ENCODE peak calls at places on chromosomes 2 and 18, in eight cellular contexts. One of them, this sample, is unnamed.

GRCh38 chr2:27807476-27807875 is 36.0 kb downstream of the MRPL33 start:
- DNase-seq in pancreas: peak; percentile 62
- DNase-seq in effector memory CD8-positive, alpha-beta T cell: peak; percentile 3
- DNase-seq in neural crest cell: no peak
- DNase-seq in cardiac muscle cell: peak; percentile 58
- DNase-seq in CD4-positive, CD25-positive, alpha-beta regulatory T cell: no peak
- DNase-seq in activated CD4-positive, alpha-beta T cell treated with anti-CD3 and anti-CD28 coated beads, Interleukin-2, amount 10 ng/mL, durations not matched to agents 7 days and 5 days: peak; percentile 10
- DNase-seq in NCI-H1105 treated with DMSO at 0.1 percent for 48 hours: peak; percentile 0
- DNase-seq in this sample: peak; percentile 7

GRCh38 chr2:235679471-235679870 is 185.6 kb downstream of the AGAP1 start:
- DNase-seq in activated CD4-positive, alpha-beta T cell treated with anti-CD3 and anti-CD28 coated beads, Interleukin-2, amount 10 ng/mL, durations not matched to agents 7 days and 5 days: no peak
- DNase-seq in effector memory CD8-positive, alpha-beta T cell: no peak
- DNase-seq in cardiac muscle cell: no peak
- DNase-seq in pancreas: peak; percentile 19
- DNase-seq in neural crest cell: no peak
- DNase-seq in NCI-H1105 treated with DMSO at 0.1 percent for 48 hours: no peak
- DNase-seq in CD4-positive, CD25-positive, alpha-beta regulatory T cell: no peak
- DNase-seq in this sample: no peak

GRCh38 chr2:68352651-68353386 is 12.3 kb upstream of the PLEK start:
- DNase-seq in cardiac muscle cell: peak; percentile 26
- DNase-seq in activated CD4-positive, alpha-beta T cell treated with anti-CD3 and anti-CD28 coated beads, Interleukin-2, amount 10 ng/mL, durations not matched to agents 7 days and 5 days: no peak
- DNase-seq in pancreas: no peak
- DNase-seq in NCI-H1105 treated with DMSO at 0.1 percent for 48 hours: no peak
- DNase-seq in CD4-positive, CD25-positive, alpha-beta regulatory T cell: no peak
- DNase-seq in effector memory CD8-positive, alpha-beta T cell: no peak
- DNase-seq in neural crest cell: no peak
- DNase-seq in this sample: no peak

GRCh38 chr2:8500124-8501054 is 181.5 kb upstream of the ID2 start:
- DNase-seq in activated CD4-positive, alpha-beta T cell treated with anti-CD3 and anti-CD28 coated beads, Interleukin-2, amount 10 ng/mL, durations not matched to agents 7 days and 5 days: no peak
- DNase-seq in effector memory CD8-positive, alpha-beta T cell: no peak
- DNase-seq in CD4-positive, CD25-positive, alpha-beta regulatory T cell: no peak
- DNase-seq in cardiac muscle cell: peak; percentile 21
- DNase-seq in neural crest cell: no peak
- DNase-seq in pancreas: peak; percentile 14
- DNase-seq in NCI-H1105 treated with DMSO at 0.1 percent for 48 hours: no peak
- DNase-seq in this sample: no peak

GRCh38 chr2:458431-458827 is 170.5 kb upstream of the ALKAL2 start:
- DNase-seq in cardiac muscle cell: no peak
- DNase-seq in effector memory CD8-positive, alpha-beta T cell: no peak
- DNase-seq in neural crest cell: no peak
- DNase-seq in NCI-H1105 treated with DMSO at 0.1 percent for 48 hours: no peak
- DNase-seq in CD4-positive, CD25-positive, alpha-beta regulatory T cell: no peak
- DNase-seq in pancreas: no peak
- DNase-seq in activated CD4-positive, alpha-beta T cell treated with anti-CD3 and anti-CD28 coated beads, Interleukin-2, amount 10 ng/mL, durations not matched to agents 7 days and 5 days: no peak
- DNase-seq in this sample: no peak

GRCh38 chr2:197786010-197786877 is 1.1 kb upstream of the BOLL start:
- DNase-seq in activated CD4-positive, alpha-beta T cell treated with anti-CD3 and anti-CD28 coated beads, Interleukin-2, amount 10 ng/mL, durations not matched to agents 7 days and 5 days: peak; percentile 69
- DNase-seq in effector memory CD8-positive, alpha-beta T cell: peak; percentile 52
- DNase-seq in pancreas: peak; percentile 85
- DNase-seq in neural crest cell: peak; percentile 14
- DNase-seq in CD4-positive, CD25-positive, alpha-beta regulatory T cell: peak; percentile 35
- DNase-seq in NCI-H1105 treated with DMSO at 0.1 percent for 48 hours: no peak
- DNase-seq in cardiac muscle cell: no peak
- DNase-seq in this sample: no peak

GRCh38 chr2:30164131-30164925 is 17.5 kb downstream of the YPEL5 start:
- DNase-seq in activated CD4-positive, alpha-beta T cell treated with anti-CD3 and anti-CD28 coated beads, Interleukin-2, amount 10 ng/mL, durations not matched to agents 7 days and 5 days: no peak
- DNase-seq in NCI-H1105 treated with DMSO at 0.1 percent for 48 hours: no peak
- DNase-seq in effector memory CD8-positive, alpha-beta T cell: no peak
- DNase-seq in pancreas: no peak
- DNase-seq in cardiac muscle cell: no peak
- DNase-seq in neural crest cell: no peak
- DNase-seq in CD4-positive, CD25-positive, alpha-beta regulatory T cell: no peak
- DNase-seq in this sample: no peak

GRCh38 chr18:48488388-48488850 is 50.4 kb upstream of the CTIF start:
- DNase-seq in NCI-H1105 treated with DMSO at 0.1 percent for 48 hours: no peak
- DNase-seq in pancreas: peak; percentile 72
- DNase-seq in CD4-positive, CD25-positive, alpha-beta regulatory T cell: no peak
- DNase-seq in cardiac muscle cell: peak; percentile 98
- DNase-seq in activated CD4-positive, alpha-beta T cell treated with anti-CD3 and anti-CD28 coated beads, Interleukin-2, amount 10 ng/mL, durations not matched to agents 7 days and 5 days: no peak
- DNase-seq in effector memory CD8-positive, alpha-beta T cell: no peak
- DNase-seq in neural crest cell: no peak
- DNase-seq in this sample: no peak

GRCh38 chr2:70607121-70607551 is 53.5 kb upstream of the TGFA start:
- DNase-seq in NCI-H1105 treated with DMSO at 0.1 percent for 48 hours: no peak
- DNase-seq in CD4-positive, CD25-positive, alpha-beta regulatory T cell: no peak
- DNase-seq in pancreas: no peak
- DNase-seq in activated CD4-positive, alpha-beta T cell treated with anti-CD3 and anti-CD28 coated beads, Interleukin-2, amount 10 ng/mL, durations not matched to agents 7 days and 5 days: no peak
- DNase-seq in neural crest cell: no peak
- DNase-seq in effector memory CD8-positive, alpha-beta T cell: no peak
- DNase-seq in cardiac muscle cell: no peak
- DNase-seq in this sample: no peak

GRCh38 chr18:54766631-54767030 is 61.6 kb upstream of the RAB27B start:
- DNase-seq in pancreas: no peak
- DNase-seq in CD4-positive, CD25-positive, alpha-beta regulatory T cell: no peak
- DNase-seq in cardiac muscle cell: no peak
- DNase-seq in activated CD4-positive, alpha-beta T cell treated with anti-CD3 and anti-CD28 coated beads, Interleukin-2, amount 10 ng/mL, durations not matched to agents 7 days and 5 days: no peak
- DNase-seq in NCI-H1105 treated with DMSO at 0.1 percent for 48 hours: no peak
- DNase-seq in neural crest cell: no peak
- DNase-seq in effector memory CD8-positive, alpha-beta T cell: no peak
- DNase-seq in this sample: no peak

GRCh38 chr2:141611143-141611571 is 519.7 kb downstream of the LRP1B start:
- DNase-seq in NCI-H1105 treated with DMSO at 0.1 percent for 48 hours: no peak
- DNase-seq in neural crest cell: no peak
- DNase-seq in effector memory CD8-positive, alpha-beta T cell: no peak
- DNase-seq in CD4-positive, CD25-positive, alpha-beta regulatory T cell: no peak
- DNase-seq in cardiac muscle cell: peak; percentile 19
- DNase-seq in pancreas: no peak
- DNase-seq in activated CD4-positive, alpha-beta T cell treated with anti-CD3 and anti-CD28 coated beads, Interleukin-2, amount 10 ng/mL, durations not matched to agents 7 days and 5 days: no peak
- DNase-seq in this sample: no peak

GRCh38 chr2:9101763-9102425 is 98.4 kb upstream of the MBOAT2 start:
- DNase-seq in pancreas: no peak
- DNase-seq in effector memory CD8-positive, alpha-beta T cell: no peak
- DNase-seq in activated CD4-positive, alpha-beta T cell treated with anti-CD3 and anti-CD28 coated beads, Interleukin-2, amount 10 ng/mL, durations not matched to agents 7 days and 5 days: no peak
- DNase-seq in cardiac muscle cell: no peak
- DNase-seq in CD4-positive, CD25-positive, alpha-beta regulatory T cell: no peak
- DNase-seq in neural crest cell: no peak
- DNase-seq in NCI-H1105 treated with DMSO at 0.1 percent for 48 hours: no peak
- DNase-seq in this sample: no peak

GRCh38 chr18:9648431-9649163 is 34.2 kb upstream of the PPP4R1 start:
- DNase-seq in NCI-H1105 treated with DMSO at 0.1 percent for 48 hours: no peak
- DNase-seq in CD4-positive, CD25-positive, alpha-beta regulatory T cell: no peak
- DNase-seq in neural crest cell: no peak
- DNase-seq in cardiac muscle cell: no peak
- DNase-seq in effector memory CD8-positive, alpha-beta T cell: no peak
- DNase-seq in pancreas: no peak
- DNase-seq in activated CD4-positive, alpha-beta T cell treated with anti-CD3 and anti-CD28 coated beads, Interleukin-2, amount 10 ng/mL, durations not matched to agents 7 days and 5 days: no peak
- DNase-seq in this sample: no peak

GRCh38 chr2:7552825-7553550 is 635.8 kb downstream of the RNF144A start:
- DNase-seq in neural crest cell: no peak
- DNase-seq in CD4-positive, CD25-positive, alpha-beta regulatory T cell: no peak
- DNase-seq in cardiac muscle cell: no peak
- DNase-seq in effector memory CD8-positive, alpha-beta T cell: no peak
- DNase-seq in NCI-H1105 treated with DMSO at 0.1 percent for 48 hours: no peak
- DNase-seq in activated CD4-positive, alpha-beta T cell treated with anti-CD3 and anti-CD28 coated beads, Interleukin-2, amount 10 ng/mL, durations not matched to agents 7 days and 5 days: no peak
- DNase-seq in pancreas: no peak
- DNase-seq in this sample: no peak

GRCh38 chr2:150041721-150042450 is 445.6 kb downstream of the RND3 start:
- DNase-seq in neural crest cell: no peak
- DNase-seq in NCI-H1105 treated with DMSO at 0.1 percent for 48 hours: no peak
- DNase-seq in cardiac muscle cell: peak; percentile 29
- DNase-seq in activated CD4-positive, alpha-beta T cell treated with anti-CD3 and anti-CD28 coated beads, Interleukin-2, amount 10 ng/mL, durations not matched to agents 7 days and 5 days: no peak
- DNase-seq in CD4-positive, CD25-positive, alpha-beta regulatory T cell: no peak
- DNase-seq in effector memory CD8-positive, alpha-beta T cell: no peak
- DNase-seq in pancreas: no peak
- DNase-seq in this sample: no peak

GRCh38 chr2:17043173-17043572 is 377.5 kb upstream of the CYRIA start:
- DNase-seq in pancreas: no peak
- DNase-seq in CD4-positive, CD25-positive, alpha-beta regulatory T cell: no peak
- DNase-seq in activated CD4-positive, alpha-beta T cell treated with anti-CD3 and anti-CD28 coated beads, Interleukin-2, amount 10 ng/mL, durations not matched to agents 7 days and 5 days: no peak
- DNase-seq in NCI-H1105 treated with DMSO at 0.1 percent for 48 hours: no peak
- DNase-seq in effector memory CD8-positive, alpha-beta T cell: no peak
- DNase-seq in neural crest cell: no peak
- DNase-seq in cardiac muscle cell: no peak
- DNase-seq in this sample: no peak

GRCh38 chr2:104502904-104503303 is 351.0 kb upstream of the POU3F3 start:
- DNase-seq in activated CD4-positive, alpha-beta T cell treated with anti-CD3 and anti-CD28 coated beads, Interleukin-2, amount 10 ng/mL, durations not matched to agents 7 days and 5 days: no peak
- DNase-seq in neural crest cell: no peak
- DNase-seq in effector memory CD8-positive, alpha-beta T cell: no peak
- DNase-seq in NCI-H1105 treated with DMSO at 0.1 percent for 48 hours: no peak
- DNase-seq in CD4-positive, CD25-positive, alpha-beta regulatory T cell: no peak
- DNase-seq in cardiac muscle cell: no peak
- DNase-seq in pancreas: no peak
- DNase-seq in this sample: no peak

GRCh38 chr2:74387346-74387745 is 7.2 kb upstream of the DCTN1 start:
- DNase-seq in CD4-positive, CD25-positive, alpha-beta regulatory T cell: no peak
- DNase-seq in neural crest cell: no peak
- DNase-seq in effector memory CD8-positive, alpha-beta T cell: no peak
- DNase-seq in activated CD4-positive, alpha-beta T cell treated with anti-CD3 and anti-CD28 coated beads, Interleukin-2, amount 10 ng/mL, durations not matched to agents 7 days and 5 days: no peak
- DNase-seq in NCI-H1105 treated with DMSO at 0.1 percent for 48 hours: no peak
- DNase-seq in cardiac muscle cell: no peak
- DNase-seq in pancreas: no peak
- DNase-seq in this sample: no peak

GRCh38 chr2:225471492-225471891 is 72.0 kb downstream of the NYAP2 start:
- DNase-seq in CD4-positive, CD25-positive, alpha-beta regulatory T cell: no peak
- DNase-seq in pancreas: no peak
- DNase-seq in NCI-H1105 treated with DMSO at 0.1 percent for 48 hours: no peak
- DNase-seq in neural crest cell: no peak
- DNase-seq in cardiac muscle cell: no peak
- DNase-seq in activated CD4-positive, alpha-beta T cell treated with anti-CD3 and anti-CD28 coated beads, Interleukin-2, amount 10 ng/mL, durations not matched to agents 7 days and 5 days: no peak
- DNase-seq in effector memory CD8-positive, alpha-beta T cell: no peak
- DNase-seq in this sample: no peak

GRCh38 chr18:35695803-35696202 is 114.3 kb downstream of the GALNT1 start:
- DNase-seq in NCI-H1105 treated with DMSO at 0.1 percent for 48 hours: peak; percentile 30
- DNase-seq in pancreas: peak; percentile 66
- DNase-seq in activated CD4-positive, alpha-beta T cell treated with anti-CD3 and anti-CD28 coated beads, Interleukin-2, amount 10 ng/mL, durations not matched to agents 7 days and 5 days: no peak
- DNase-seq in effector memory CD8-positive, alpha-beta T cell: no peak
- DNase-seq in cardiac muscle cell: no peak
- DNase-seq in CD4-positive, CD25-positive, alpha-beta regulatory T cell: no peak
- DNase-seq in neural crest cell: no peak
- DNase-seq in this sample: no peak

GRCh38 chr2:158999458-158999857 is 31.0 kb downstream of the TANC1 start:
- DNase-seq in NCI-H1105 treated with DMSO at 0.1 percent for 48 hours: no peak
- DNase-seq in CD4-positive, CD25-positive, alpha-beta regulatory T cell: no peak
- DNase-seq in neural crest cell: no peak
- DNase-seq in effector memory CD8-positive, alpha-beta T cell: no peak
- DNase-seq in pancreas: no peak
- DNase-seq in cardiac muscle cell: peak; percentile 49
- DNase-seq in activated CD4-positive, alpha-beta T cell treated with anti-CD3 and anti-CD28 coated beads, Interleukin-2, amount 10 ng/mL, durations not matched to agents 7 days and 5 days: no peak
- DNase-seq in this sample: no peak

GRCh38 chr18:41674466-41674865 is 280.6 kb upstream of the PIK3C3 start:
- DNase-seq in cardiac muscle cell: no peak
- DNase-seq in CD4-positive, CD25-positive, alpha-beta regulatory T cell: no peak
- DNase-seq in activated CD4-positive, alpha-beta T cell treated with anti-CD3 and anti-CD28 coated beads, Interleukin-2, amount 10 ng/mL, durations not matched to agents 7 days and 5 days: no peak
- DNase-seq in pancreas: no peak
- DNase-seq in effector memory CD8-positive, alpha-beta T cell: no peak
- DNase-seq in NCI-H1105 treated with DMSO at 0.1 percent for 48 hours: no peak
- DNase-seq in neural crest cell: no peak
- DNase-seq in this sample: no peak

GRCh38 chr18:48803518-48803917 is 147.2 kb downstream of the SMAD7 start:
- DNase-seq in activated CD4-positive, alpha-beta T cell treated with anti-CD3 and anti-CD28 coated beads, Interleukin-2, amount 10 ng/mL, durations not matched to agents 7 days and 5 days: no peak
- DNase-seq in NCI-H1105 treated with DMSO at 0.1 percent for 48 hours: no peak
- DNase-seq in neural crest cell: no peak
- DNase-seq in cardiac muscle cell: no peak
- DNase-seq in effector memory CD8-positive, alpha-beta T cell: no peak
- DNase-seq in pancreas: peak; percentile 35
- DNase-seq in CD4-positive, CD25-positive, alpha-beta regulatory T cell: no peak
- DNase-seq in this sample: no peak

GRCh38 chr2:220935789-220936321 is 636.2 kb downstream of the EPHA4 start:
- DNase-seq in neural crest cell: no peak
- DNase-seq in CD4-positive, CD25-positive, alpha-beta regulatory T cell: no peak
- DNase-seq in cardiac muscle cell: no peak
- DNase-seq in effector memory CD8-positive, alpha-beta T cell: no peak
- DNase-seq in activated CD4-positive, alpha-beta T cell treated with anti-CD3 and anti-CD28 coated beads, Interleukin-2, amount 10 ng/mL, durations not matched to agents 7 days and 5 days: no peak
- DNase-seq in NCI-H1105 treated with DMSO at 0.1 percent for 48 hours: no peak
- DNase-seq in pancreas: no peak
- DNase-seq in this sample: no peak

GRCh38 chr2:18381451-18381850 is 179.0 kb downstream of the RDH14 start:
- DNase-seq in neural crest cell: no peak
- DNase-seq in NCI-H1105 treated with DMSO at 0.1 percent for 48 hours: no peak
- DNase-seq in cardiac muscle cell: no peak
- DNase-seq in effector memory CD8-positive, alpha-beta T cell: no peak
- DNase-seq in pancreas: no peak
- DNase-seq in activated CD4-positive, alpha-beta T cell treated with anti-CD3 and anti-CD28 coated beads, Interleukin-2, amount 10 ng/mL, durations not matched to agents 7 days and 5 days: no peak
- DNase-seq in CD4-positive, CD25-positive, alpha-beta regulatory T cell: no peak
- DNase-seq in this sample: no peak

GRCh38 chr18:3689091-3689490 is 239.1 kb downstream of the TGIF1 start:
- DNase-seq in pancreas: no peak
- DNase-seq in CD4-positive, CD25-positive, alpha-beta regulatory T cell: no peak
- DNase-seq in activated CD4-positive, alpha-beta T cell treated with anti-CD3 and anti-CD28 coated beads, Interleukin-2, amount 10 ng/mL, durations not matched to agents 7 days and 5 days: no peak
- DNase-seq in NCI-H1105 treated with DMSO at 0.1 percent for 48 hours: no peak
- DNase-seq in cardiac muscle cell: peak; percentile 52
- DNase-seq in neural crest cell: no peak
- DNase-seq in effector memory CD8-positive, alpha-beta T cell: no peak
- DNase-seq in this sample: no peak

GRCh38 chr2:113838744-113839444 is 51.0 kb upstream of the ACTR3 start:
- DNase-seq in NCI-H1105 treated with DMSO at 0.1 percent for 48 hours: no peak
- DNase-seq in CD4-positive, CD25-positive, alpha-beta regulatory T cell: no peak
- DNase-seq in neural crest cell: no peak
- DNase-seq in activated CD4-positive, alpha-beta T cell treated with anti-CD3 and anti-CD28 coated beads, Interleukin-2, amount 10 ng/mL, durations not matched to agents 7 days and 5 days: no peak
- DNase-seq in cardiac muscle cell: no peak
- DNase-seq in effector memory CD8-positive, alpha-beta T cell: no peak
- DNase-seq in pancreas: no peak
- DNase-seq in this sample: no peak

GRCh38 chr2:78070693-78071092 is 548.5 kb upstream of the LRRTM4 start:
- DNase-seq in CD4-positive, CD25-positive, alpha-beta regulatory T cell: no peak
- DNase-seq in neural crest cell: no peak
- DNase-seq in NCI-H1105 treated with DMSO at 0.1 percent for 48 hours: no peak
- DNase-seq in effector memory CD8-positive, alpha-beta T cell: no peak
- DNase-seq in activated CD4-positive, alpha-beta T cell treated with anti-CD3 and anti-CD28 coated beads, Interleukin-2, amount 10 ng/mL, durations not matched to agents 7 days and 5 days: no peak
- DNase-seq in cardiac muscle cell: no peak
- DNase-seq in pancreas: no peak
- DNase-seq in this sample: no peak

GRCh38 chr2:43258547-43259156 is 32.2 kb upstream of the ZFP36L2 start:
- DNase-seq in neural crest cell: no peak
- DNase-seq in pancreas: no peak
- DNase-seq in effector memory CD8-positive, alpha-beta T cell: no peak
- DNase-seq in cardiac muscle cell: no peak
- DNase-seq in NCI-H1105 treated with DMSO at 0.1 percent for 48 hours: no peak
- DNase-seq in activated CD4-positive, alpha-beta T cell treated with anti-CD3 and anti-CD28 coated beads, Interleukin-2, amount 10 ng/mL, durations not matched to agents 7 days and 5 days: no peak
- DNase-seq in CD4-positive, CD25-positive, alpha-beta regulatory T cell: no peak
- DNase-seq in this sample: no peak

GRCh38 chr18:40695526-40695925 is 1259.5 kb upstream of the PIK3C3 start:
- DNase-seq in neural crest cell: no peak
- DNase-seq in effector memory CD8-positive, alpha-beta T cell: no peak
- DNase-seq in activated CD4-positive, alpha-beta T cell treated with anti-CD3 and anti-CD28 coated beads, Interleukin-2, amount 10 ng/mL, durations not matched to agents 7 days and 5 days: no peak
- DNase-seq in CD4-positive, CD25-positive, alpha-beta regulatory T cell: no peak
- DNase-seq in cardiac muscle cell: no peak
- DNase-seq in pancreas: no peak
- DNase-seq in NCI-H1105 treated with DMSO at 0.1 percent for 48 hours: no peak
- DNase-seq in this sample: no peak

GRCh38 chr2:216555274-216555673 is 56.6 kb downstream of the RPL37A start:
- DNase-seq in CD4-positive, CD25-positive, alpha-beta regulatory T cell: no peak
- DNase-seq in NCI-H1105 treated with DMSO at 0.1 percent for 48 hours: peak; percentile 21
- DNase-seq in activated CD4-positive, alpha-beta T cell treated with anti-CD3 and anti-CD28 coated beads, Interleukin-2, amount 10 ng/mL, durations not matched to agents 7 days and 5 days: no peak
- DNase-seq in pancreas: peak; percentile 62
- DNase-seq in effector memory CD8-positive, alpha-beta T cell: no peak
- DNase-seq in cardiac muscle cell: peak; percentile 69
- DNase-seq in neural crest cell: no peak
- DNase-seq in this sample: peak; percentile 18

GRCh38 chr18:23943104-23943503 is 71.5 kb upstream of the TTC39C start:
- DNase-seq in cardiac muscle cell: no peak
- DNase-seq in neural crest cell: no peak
- DNase-seq in pancreas: no peak
- DNase-seq in CD4-positive, CD25-positive, alpha-beta regulatory T cell: no peak
- DNase-seq in activated CD4-positive, alpha-beta T cell treated with anti-CD3 and anti-CD28 coated beads, Interleukin-2, amount 10 ng/mL, durations not matched to agents 7 days and 5 days: peak; percentile 69
- DNase-seq in NCI-H1105 treated with DMSO at 0.1 percent for 48 hours: no peak
- DNase-seq in effector memory CD8-positive, alpha-beta T cell: no peak
- DNase-seq in this sample: no peak

GRCh38 chr2:18077724-18078123 is 199.3 kb downstream of the KCNS3 start:
- DNase-seq in effector memory CD8-positive, alpha-beta T cell: no peak
- DNase-seq in CD4-positive, CD25-positive, alpha-beta regulatory T cell: no peak
- DNase-seq in neural crest cell: no peak
- DNase-seq in activated CD4-positive, alpha-beta T cell treated with anti-CD3 and anti-CD28 coated beads, Interleukin-2, amount 10 ng/mL, durations not matched to agents 7 days and 5 days: no peak
- DNase-seq in pancreas: no peak
- DNase-seq in NCI-H1105 treated with DMSO at 0.1 percent for 48 hours: no peak
- DNase-seq in cardiac muscle cell: peak; percentile 20
- DNase-seq in this sample: peak; percentile 83

GRCh38 chr2:239735131-239735828 is 289.9 kb downstream of the NDUFA10 start:
- DNase-seq in neural crest cell: peak; percentile 52
- DNase-seq in activated CD4-positive, alpha-beta T cell treated with anti-CD3 and anti-CD28 coated beads, Interleukin-2, amount 10 ng/mL, durations not matched to agents 7 days and 5 days: no peak
- DNase-seq in pancreas: no peak
- DNase-seq in cardiac muscle cell: no peak
- DNase-seq in NCI-H1105 treated with DMSO at 0.1 percent for 48 hours: no peak
- DNase-seq in CD4-positive, CD25-positive, alpha-beta regulatory T cell: no peak
- DNase-seq in effector memory CD8-positive, alpha-beta T cell: no peak
- DNase-seq in this sample: no peak

This sample was measured in Jurkat, Clone E6-1.